ENCODE peak calls at places on chromosomes 13 and 19, in eight cellular contexts. D is stimulated activated CD4-positive, alpha-beta T cell treated with anti-CD3 and anti-CD28 coated beads, Interleukin-1b, Interleukin-23, amount 100 ng/mL, for 24 hours; B is epithelial cell of esophagus; E is activated CD4-positive, CD25-positive, alpha-beta regulatory T cell; J is neural progenitor cell; O is cardiac muscle cell; I is GM23338; Q is mesendoderm. K is an unnamed sample.

GRCh38 chr13:32254916-32255743 is 60.0 kb downstream of the ZAR1L start:
- DNase-seq in O (no peak), J (no peak), Q (no peak), E (no peak), I (no peak), D (no peak), B (peak), K (no peak)

GRCh38 chr19:44003461-44004134 is 841 bp downstream of the ZNF230 start:
- DNase-seq in Q (no peak), E (no peak), J (peak), I (peak), O (peak), B (peak), D (no peak), K (no peak)

GRCh38 chr13:24176351-24177101 is 16.0 kb downstream of the SPATA13 start:
- DNase-seq in B (no peak), J (no peak), Q (no peak), O (no peak), I (no peak), D (no peak), E (no peak), K (no peak)

GRCh38 chr13:47033216-47033615 is 136.4 kb upstream of the HTR2A start:
- DNase-seq in I (no peak), O (no peak), Q (peak), J (no peak), E (no peak), D (no peak), B (peak), K (no peak)

GRCh38 chr13:25432686-25433085 is 60.9 kb downstream of the ATP8A2 start:
- DNase-seq in B (no peak), E (no peak), O (no peak), I (no peak), Q (no peak), D (no peak), J (no peak), K (no peak)

GRCh38 chr13:114105351-114106225 is 26.8 kb downstream of the RASA3 start:
- DNase-seq in D (no peak), E (no peak), Q (no peak), O (peak), J (no peak), B (no peak), I (no peak), K (no peak)

GRCh38 chr13:43874512-43875092 is 4.9 kb downstream of the CCDC122 start:
- DNase-seq in B (peak), I (peak), E (no peak), Q (peak), D (no peak), J (no peak), O (peak), K (no peak)

GRCh38 chr19:9013988-9014387 is 3.8 kb upstream of the MUC16 start:
- DNase-seq in Q (no peak), J (no peak), O (no peak), B (no peak), D (no peak), E (no peak), I (no peak), K (no peak)

GRCh38 chr19:1241417-1242095 is at the start of gene ATP5F1D:
- DNase-seq in J (peak), E (peak), I (peak), Q (peak), B (peak), D (peak), O (peak), K (peak)

GRCh38 chr19:13150919-13151604 is 851 bp downstream of the IER2 start:
- DNase-seq in E (no peak), D (no peak), O (peak), J (peak), Q (no peak), I (no peak), B (no peak), K (no peak)

GRCh38 chr19:16180611-16181010 is 4.6 kb upstream of the FAM32A start:
- DNase-seq in B (peak), O (no peak), D (no peak), E (no peak), Q (peak), I (peak), J (peak), K (no peak)

GRCh38 chr19:1849999-1850398 is 1.7 kb upstream of the REXO1 start:
- DNase-seq in D (no peak), I (no peak), O (no peak), J (no peak), Q (no peak), B (no peak), E (no peak), K (no peak)

GRCh38 chr13:83325454-83325853 is 556.8 kb downstream of the SLITRK1 start:
- DNase-seq in Q (peak), J (no peak), D (no peak), O (no peak), B (peak), E (no peak), I (no peak), K (no peak)

GRCh38 chr19:49557641-49558325 is 22.6 kb downstream of the NOSIP start:
- DNase-seq in D (no peak), J (no peak), E (no peak), Q (no peak), O (no peak), I (no peak), B (no peak), K (no peak)

K was measured in NCI-H1930.